ENCODE peak calls at places on chromosome 11, in five cellular contexts. D is HFF-Myc, Q is Peyer's patch, J is pancreas, G is IMR-90. I is an unnamed sample.

GRCh38 chr11:107859459-107860239 is 1.1 kb upstream of the SLC35F2 start:
- DNase-seq in D (no peak), G (no peak), Q (peak), J (peak), I (peak)

GRCh38 chr11:86814775-86815174 is 14.4 kb downstream of the PRSS23 start:
- DNase-seq in J (no peak), D (no peak), G (peak), Q (no peak), I (no peak)

GRCh38 chr11:14095882-14096281 is 133.4 kb downstream of the SPON1 start:
- DNase-seq in Q (no peak), G (no peak), D (no peak), J (no peak), I (no peak)

GRCh38 chr11:122895591-122895990 is 13.0 kb downstream of the JHY start:
- DNase-seq in D (no peak), J (no peak), G (no peak), Q (no peak), I (no peak)

GRCh38 chr11:95924414-95924760 is 480 bp upstream of the MTMR2 start:
- DNase-seq in J (no peak), Q (no peak), D (no peak), G (peak), I (no peak)

GRCh38 chr11:85811624-85812023 is 683 bp upstream of the SYTL2 start:
- DNase-seq in G (no peak), D (no peak), Q (no peak), J (peak), I (no peak)

GRCh38 chr11:66683877-66684276 is 6.2 kb upstream of the RBM4B start:
- DNase-seq in G (no peak), J (no peak), Q (no peak), D (no peak), I (no peak)

GRCh38 chr11:80165763-80166162 is 724.9 kb upstream of the TENM4 start:
- DNase-seq in J (no peak), D (no peak), G (peak), Q (no peak), I (no peak)

GRCh38 chr11:131685206-131685605 is 314.8 kb downstream of the NTM start:
- DNase-seq in D (no peak), G (no peak), J (no peak), Q (no peak), I (no peak)

GRCh38 chr11:13338437-13339069 is 61.0 kb downstream of the BMAL1 start:
- DNase-seq in D (no peak), Q (no peak), J (no peak), G (peak), I (no peak)

GRCh38 chr11:116970485-116971292 is 127.5 kb downstream of the SIK3 start:
- DNase-seq in D (no peak), J (no peak), G (peak), Q (no peak), I (no peak)

GRCh38 chr11:3165916-3166267 is 782 bp upstream of the OSBPL5 start:
- DNase-seq in Q (no peak), D (no peak), G (no peak), J (no peak), I (no peak)
- H3K4me3 ChIP-seq in Q (no peak), D (no peak), G (no peak), J (no peak), I (no peak)

GRCh38 chr11:121864660-121865059 is 251.4 kb downstream of the BLID start:
- DNase-seq in J (no peak), D (no peak), Q (no peak), G (no peak), I (no peak)
- TF ChIP-seq CTCF in J (no peak), D (no peak), Q (no peak), G (no peak), I (no peak)

GRCh38 chr11:70078095-70078795 is at the start of gene ANO1:
- DNase-seq in D (no peak), G (peak), Q (no peak), J (no peak), I (no peak)
- H3K4me3 ChIP-seq in D (no peak), G (peak), Q (peak), J (peak), I (no peak)

GRCh38 chr11:79054636-79055035 is 386.2 kb downstream of the TENM4 start:
- DNase-seq in D (no peak), J (no peak), Q (no peak), G (peak), I (no peak)

GRCh38 chr11:79049627-79050238 is 391.1 kb downstream of the TENM4 start:
- DNase-seq in D (no peak), Q (peak), G (no peak), J (no peak), I (no peak)

GRCh38 chr11:79055866-79056632 is 384.8 kb downstream of the TENM4 start:
- DNase-seq in J (no peak), Q (no peak), G (peak), D (peak), I (no peak)

GRCh38 chr11:79050784-79051183 is 390.0 kb downstream of the TENM4 start:
- DNase-seq in Q (no peak), J (no peak), G (peak), D (no peak), I (no peak)

GRCh38 chr11:79052539-79052938 is 388.3 kb downstream of the TENM4 start:
- DNase-seq in D (no peak), J (no peak), Q (no peak), G (no peak), I (no peak)
- TF ChIP-seq CTCF in D (peak), J (no peak), Q (no peak), G (peak), I (peak)

DNA sequence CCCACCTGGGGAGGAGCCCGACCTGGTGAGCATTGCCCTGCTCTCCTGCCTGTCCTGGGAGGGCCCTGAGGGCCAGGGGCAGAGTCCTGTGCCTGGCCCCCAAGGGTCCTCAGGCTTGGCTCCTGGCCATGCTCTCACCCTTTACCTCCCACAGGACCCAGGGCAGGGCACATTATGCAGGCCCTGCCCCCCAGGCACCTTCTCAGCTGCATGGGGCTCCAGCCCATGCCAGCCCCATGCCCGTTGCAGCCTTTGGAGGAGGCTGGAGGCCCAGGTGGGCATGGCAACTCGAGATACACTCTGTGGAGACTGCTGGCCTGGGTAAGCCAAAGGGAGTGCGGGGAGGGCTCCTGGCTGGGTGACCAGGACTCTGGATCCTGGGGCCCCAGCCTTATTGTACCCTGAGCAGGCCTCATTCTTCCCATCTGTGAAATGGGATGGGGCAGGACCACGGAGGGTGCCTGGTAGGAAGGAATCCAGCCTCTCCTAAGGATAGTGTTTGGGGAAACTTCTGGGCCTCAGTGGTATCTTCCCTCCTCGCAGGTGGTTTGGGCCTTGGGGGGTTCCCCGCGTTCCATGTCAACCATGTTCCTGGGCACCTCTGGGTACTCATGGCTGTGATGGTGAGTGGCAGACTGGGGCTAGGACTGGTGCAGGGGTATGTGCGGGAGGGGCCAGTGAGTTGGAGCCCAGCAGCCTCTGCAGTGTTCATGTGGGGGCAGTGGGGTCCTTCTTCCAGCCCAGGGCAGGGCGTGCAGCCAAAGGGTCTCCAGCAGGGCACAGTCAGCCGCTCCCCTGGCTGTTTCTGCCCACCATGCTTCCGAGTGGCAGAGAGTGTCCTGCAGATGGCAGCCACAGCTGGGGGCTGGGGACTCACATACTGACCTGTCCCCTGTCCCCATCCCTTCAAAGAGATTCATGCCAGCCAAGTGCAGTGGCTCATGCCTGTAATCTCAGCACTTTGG is 14.7 kb downstream of the RELT start:
- DNase-seq in J (no peak), G (no peak), Q (no peak), D (no peak), I (no peak)
- H3K4me3 ChIP-seq in J (no peak), G (no peak), Q (no peak), D (no peak), I (no peak)

DNA sequence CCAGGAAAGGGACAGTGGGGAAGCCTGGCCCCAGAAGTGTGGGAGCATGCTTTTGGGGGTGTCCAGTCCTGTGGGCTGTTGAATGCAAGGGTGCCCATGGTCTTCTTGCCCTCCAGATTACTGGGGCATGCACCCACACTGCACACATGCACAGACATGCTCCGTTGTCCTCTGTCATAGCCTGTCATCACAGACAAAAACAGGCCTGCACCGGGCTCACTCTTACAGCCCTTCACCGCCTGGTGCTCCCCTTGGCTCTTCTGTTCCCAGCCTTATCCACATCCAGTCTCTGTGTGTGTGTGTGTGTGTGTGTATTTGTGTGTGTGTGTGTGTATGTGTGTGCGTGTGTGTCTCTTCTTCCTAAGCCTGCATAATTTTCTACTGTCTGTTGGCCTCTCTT is 23.3 kb upstream of the NECTIN1 start:
- DNase-seq in D (no peak), Q (no peak), J (no peak), G (no peak), I (no peak)
- TF ChIP-seq CTCF in D (no peak), Q (no peak), J (no peak), G (no peak), I (no peak)

DNA sequence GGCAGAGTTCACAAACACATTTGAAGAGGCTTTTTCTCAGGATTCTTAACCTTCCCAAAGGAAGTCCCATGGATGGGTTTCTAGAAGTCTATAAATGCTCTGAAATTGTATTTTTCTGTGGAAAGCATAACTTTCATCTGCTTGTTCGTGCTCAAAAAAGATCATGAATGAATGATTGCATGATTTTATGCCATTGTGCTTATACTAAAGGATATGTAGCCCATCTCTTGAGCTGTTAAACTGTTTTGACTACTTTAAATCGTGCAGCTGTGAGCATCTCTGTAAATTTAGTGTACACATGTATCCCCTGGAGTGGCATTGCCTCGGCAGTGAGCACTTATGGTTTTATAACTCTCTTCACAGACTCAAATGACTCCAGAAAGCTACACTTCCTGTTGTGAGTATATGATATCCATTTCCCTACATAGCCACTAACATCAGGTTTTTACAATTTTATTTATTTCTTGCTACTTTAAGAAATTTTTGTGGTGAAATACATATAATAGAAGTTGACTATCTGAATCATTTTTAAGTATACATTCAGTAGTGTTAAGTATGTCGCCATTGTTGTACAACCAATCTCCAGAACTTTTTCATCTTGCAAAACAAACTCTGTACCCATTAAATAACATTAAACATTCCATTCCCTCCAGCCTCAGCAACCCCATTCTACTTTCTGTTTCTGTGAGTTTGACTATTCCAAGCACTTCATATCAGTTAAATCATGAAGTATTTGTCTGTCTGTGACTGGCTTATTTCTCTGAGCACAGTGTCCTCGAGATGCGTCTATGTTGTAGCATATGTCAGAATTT is 8.0 kb downstream of the NEAT1 start:
- DNase-seq in G (peak), Q (peak), J (no peak), D (no peak), I (no peak)
- H3K4me3 ChIP-seq in G (peak), Q (peak), J (peak), D (peak), I (peak)

DNA sequence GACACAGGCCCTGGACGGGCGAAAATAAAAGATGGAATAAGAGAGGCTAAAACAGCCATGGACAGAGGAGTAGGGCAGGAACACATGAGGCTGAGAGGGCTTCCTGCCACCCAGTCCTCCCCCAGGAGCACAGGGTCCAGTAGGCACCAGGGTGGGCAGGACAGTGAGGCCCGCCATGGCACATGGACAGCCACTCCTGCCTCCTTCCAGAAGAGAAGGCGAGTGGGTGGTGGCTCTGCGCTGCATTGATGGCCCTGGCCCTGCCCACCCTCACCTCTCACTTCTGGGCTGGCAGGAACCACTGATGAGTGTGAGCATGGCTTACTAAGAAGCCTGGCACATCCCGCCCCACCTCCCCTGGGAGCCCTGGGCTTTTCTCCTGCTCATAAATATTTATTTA is 51.2 kb downstream of the TPBGL start:
- DNase-seq in D (no peak), Q (no peak), J (no peak), G (no peak), I (no peak)
- TF ChIP-seq CTCF in D (no peak), Q (no peak), J (no peak), G (no peak), I (no peak)